ENCODE peak calls at places on chromosomes 5 and 9, in seven cellular contexts. F, A, O, K, B, I and G are unnamed samples.

GRCh38 chr5:148421661-148422060 is 37.9 kb downstream of the FBXO38 start:
- DNase-seq in I (no peak), O (no peak), F (no peak), A (no peak), K (no peak), B (no peak), G (no peak)

GRCh38 chr5:107257885-107258520 is 412.7 kb downstream of the EFNA5 start:
- DNase-seq in F (no peak), A (no peak), O (no peak), I (no peak), K (no peak), B (no peak), G (no peak)

GRCh38 chr5:132445930-132446329 is 44.6 kb downstream of the IRF1 start:
- DNase-seq in O (no peak), B (no peak), I (no peak), K (no peak), F (no peak), A (no peak), G (no peak)

GRCh38 chr5:149596712-149597111 is 15.4 kb downstream of the ARHGEF37 start:
- DNase-seq in I (no peak), F (no peak), B (no peak), K (no peak), A (no peak), O (no peak), G (no peak)

GRCh38 chr5:1733369-1733768 is 66.3 kb downstream of the MRPL36 start:
- DNase-seq in A (no peak), B (no peak), K (no peak), I (no peak), O (no peak), F (no peak), G (no peak)

GRCh38 chr9:132597073-132597775 is 14.8 kb downstream of the BARHL1 start:
- DNase-seq in I (no peak), K (no peak), B (no peak), F (peak), O (no peak), A (no peak), G (no peak)

GRCh38 chr9:8534828-8535227 is 735.2 kb upstream of the DMAC1 start:
- DNase-seq in A (no peak), I (no peak), F (no peak), K (no peak), O (no peak), B (no peak), G (no peak)

GRCh38 chr5:32326216-32326772 is 13.6 kb upstream of the MTMR12 start:
- DNase-seq in I (peak), A (no peak), K (no peak), F (no peak), O (no peak), B (no peak), G (no peak)

GRCh38 chr5:66849803-66850202 is 253.6 kb downstream of the MAST4 start:
- DNase-seq in I (no peak), F (no peak), B (no peak), A (no peak), O (no peak), K (no peak), G (no peak)

GRCh38 chr5:131114754-131115153 is 50.3 kb downstream of the HINT1 start:
- DNase-seq in I (no peak), A (no peak), F (no peak), O (no peak), B (no peak), K (no peak), G (no peak)

GRCh38 chr5:88142801-88143692 is 125.6 kb downstream of the TMEM161B start:
- DNase-seq in A (peak), B (no peak), I (no peak), F (no peak), K (no peak), O (no peak), G (no peak)

GRCh38 chr5:109656829-109657228 is 32.9 kb upstream of the MAN2A1 start:
- DNase-seq in O (peak), A (no peak), K (peak), F (peak), I (peak), B (no peak), G (peak)

GRCh38 chr9:80842383-80842782 is 847.0 kb downstream of the TLE1 start:
- DNase-seq in F (no peak), A (no peak), K (no peak), O (no peak), B (no peak), I (no peak), G (no peak)

GRCh38 chr5:65329266-65329665 is 152.5 kb downstream of the ADAMTS6 start:
- DNase-seq in K (no peak), B (no peak), F (no peak), I (no peak), A (no peak), O (no peak), G (peak)

GRCh38 chr5:120788481-120788880 is 324.4 kb downstream of the PRR16 start:
- DNase-seq in B (no peak), O (no peak), A (no peak), K (no peak), F (no peak), I (no peak), G (no peak)

GRCh38 chr5:126460977-126461376 is 37.8 kb downstream of the GRAMD2B start:
- DNase-seq in K (no peak), B (no peak), I (no peak), A (no peak), F (no peak), O (no peak), G (no peak)

GRCh38 chr9:121369595-121370265 is at the start of gene STOM:
- DNase-seq in O (peak), A (peak), K (no peak), B (no peak), I (peak), F (peak), G (peak)

GRCh38 chr5:16841416-16841815 is 94.7 kb downstream of the MYO10 start:
- DNase-seq in B (no peak), K (no peak), A (no peak), F (no peak), O (no peak), I (no peak), G (no peak)

GRCh38 chr5:163766936-163767670 is 261.7 kb downstream of the MAT2B start:
- DNase-seq in K (no peak), B (no peak), I (no peak), F (no peak), O (no peak), A (no peak), G (no peak)

GRCh38 chr9:122463828-122464632 is 13.7 kb downstream of the OR1J1 start:
- DNase-seq in F (no peak), K (no peak), I (no peak), B (peak), A (no peak), O (no peak), G (no peak)

GRCh38 chr5:113202904-113203716 is 226.5 kb downstream of the DCP2 start:
- DNase-seq in F (peak), A (peak), O (no peak), I (no peak), K (no peak), B (peak), G (no peak)

GRCh38 chr5:153237671-153238332 is 252.7 kb upstream of the GRIA1 start:
- DNase-seq in I (no peak), B (no peak), O (no peak), K (no peak), A (no peak), F (no peak), G (no peak)

GRCh38 chr9:18678846-18679245 is 204.9 kb downstream of the ADAMTSL1 start:
- DNase-seq in O (no peak), K (no peak), B (no peak), I (no peak), F (peak), A (no peak), G (no peak)

GRCh38 chr9:128912270-128912853 is 8.4 kb upstream of the PHYHD1 start:
- DNase-seq in I (peak), O (no peak), F (no peak), B (no peak), K (no peak), A (no peak), G (peak)

GRCh38 chr9:26331223-26331622 is 561.4 kb downstream of the CAAP1 start:
- DNase-seq in F (no peak), K (no peak), A (no peak), B (no peak), O (no peak), I (no peak), G (no peak)

GRCh38 chr5:123125172-123125508 is 36.1 kb downstream of the PRDM6 start:
- DNase-seq in B (no peak), A (no peak), K (no peak), O (no peak), F (no peak), I (no peak), G (no peak)

GRCh38 chr5:83162598-83162997 is 85.3 kb downstream of the XRCC4 start:
- DNase-seq in B (no peak), K (no peak), F (no peak), O (no peak), A (no peak), I (no peak), G (no peak)

GRCh38 chr5:179827684-179828083 is 7.0 kb downstream of the SQSTM1 start:
- DNase-seq in I (peak), O (no peak), B (no peak), K (peak), A (peak), F (no peak), G (no peak)

GRCh38 chr5:82777106-82777505 is 300.1 kb downstream of the TMEM167A start:
- DNase-seq in B (no peak), A (no peak), F (no peak), I (no peak), K (no peak), O (no peak), G (no peak)

GRCh38 chr9:114406441-114406840 is 18.7 kb upstream of the AKNA start:
- DNase-seq in O (no peak), A (no peak), B (no peak), F (no peak), K (peak), I (no peak), G (no peak)

GRCh38 chr9:77864096-77864889 is 167.3 kb downstream of the GNAQ start:
- DNase-seq in A (no peak), K (no peak), I (peak), O (no peak), B (no peak), F (no peak), G (no peak)
- TF ChIP-seq CTCF in A (no peak), K (no peak), I (peak), O (no peak), B (no peak), F (no peak), G (no peak)

DNA sequence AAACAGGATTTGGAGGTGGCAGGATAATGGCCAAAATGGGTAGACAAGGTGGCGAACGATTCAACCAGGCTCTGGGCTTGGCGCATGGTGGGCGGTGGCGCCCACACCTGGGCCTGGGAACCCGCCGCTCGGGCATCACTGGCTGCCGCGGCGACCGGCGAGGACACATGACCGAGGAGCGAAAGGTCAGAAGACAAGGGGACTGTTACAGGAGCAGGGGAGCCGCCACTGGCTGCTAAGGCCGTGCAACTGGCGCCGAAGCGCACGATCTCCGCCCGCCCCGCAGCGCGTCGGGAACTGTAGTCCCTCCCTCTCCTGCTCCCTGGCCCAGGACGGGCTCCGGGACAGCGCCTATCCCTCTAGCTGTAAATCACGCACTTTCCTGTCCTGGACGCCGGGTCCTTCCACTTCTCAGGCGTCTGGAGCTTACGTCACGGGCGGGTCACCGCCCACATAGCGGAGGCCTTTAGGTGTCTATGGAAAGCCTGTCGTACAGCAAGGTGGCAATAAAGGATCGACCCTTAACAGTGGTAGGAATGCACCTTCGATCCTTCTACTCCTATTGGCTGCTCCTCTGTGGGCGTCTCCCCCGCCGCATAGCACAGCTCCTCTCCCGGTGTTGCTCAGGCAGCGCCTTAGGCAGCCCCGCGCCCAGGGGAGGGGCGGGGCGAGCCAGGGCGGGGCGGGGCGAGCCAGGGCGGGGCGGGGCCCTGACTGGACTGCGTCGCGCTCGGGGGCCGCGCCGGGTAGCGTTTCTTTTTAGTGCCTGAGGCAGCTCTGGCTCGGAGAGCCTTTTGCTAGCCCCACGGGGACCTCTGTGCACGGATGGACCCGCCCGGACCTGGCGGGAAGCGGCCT is at the start of gene ICE1:
- DNase-seq in B (peak), O (peak), I (peak), K (peak), A (peak), F (peak), G (peak)
- TF ChIP-seq CTCF in B (no peak), O (no peak), I (no peak), K (no peak), A (no peak), F (no peak), G (no peak)

GRCh38 chr9:137293482-137294090 is 8.5 kb downstream of the NRARP start:
- DNase-seq in A (no peak), F (no peak), B (no peak), K (no peak), I (no peak), O (no peak), G (no peak)

GRCh38 chr9:137294091-137294683 is 7.9 kb downstream of the NRARP start:
- DNase-seq in A (no peak), F (peak), I (peak), K (no peak), O (no peak), B (no peak), G (no peak)

GRCh38 chr9:137295313-137296213 is 6.5 kb downstream of the NRARP start:
- DNase-seq in A (no peak), B (peak), F (peak), O (peak), I (no peak), K (peak), G (no peak)

GRCh38 chr9:137296214-137297059 is 5.6 kb downstream of the NRARP start:
- DNase-seq in I (no peak), F (peak), B (peak), A (no peak), O (no peak), K (no peak), G (no peak)

DNA sequence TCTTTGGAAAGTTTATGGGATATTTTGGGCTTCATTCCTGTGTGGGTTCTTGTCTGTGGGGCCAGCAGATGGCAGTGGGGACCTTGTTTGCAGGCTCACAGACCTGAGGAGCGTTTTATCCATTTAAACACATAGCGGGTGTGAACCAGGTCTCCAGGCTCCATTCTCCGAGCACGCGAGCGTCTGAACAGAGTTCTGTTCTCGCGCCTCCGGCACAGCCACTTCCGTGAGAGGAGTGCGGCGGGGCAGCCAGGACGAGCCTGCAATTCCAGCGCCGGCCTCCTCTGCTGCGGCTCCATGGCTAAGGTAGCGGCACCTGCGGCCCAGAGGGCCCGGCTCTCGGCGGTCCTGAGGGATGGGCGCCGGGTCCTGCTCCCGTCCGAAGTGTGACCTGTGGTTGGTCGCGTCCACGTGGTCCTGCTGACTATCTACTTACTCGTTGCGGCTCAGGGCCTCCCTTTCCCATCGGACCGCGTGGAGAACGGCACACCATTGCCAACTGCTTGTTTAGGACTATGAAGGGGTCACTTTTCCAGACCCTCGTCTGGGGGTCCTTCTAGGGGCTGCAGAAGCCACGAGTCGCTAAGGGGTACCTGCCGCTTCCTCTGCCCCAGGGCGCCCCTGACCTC is 7.3 kb downstream of the NRARP start:
- DNase-seq in I (peak), B (peak), K (no peak), A (no peak), O (no peak), F (no peak), G (no peak)
- TF ChIP-seq CTCF in I (no peak), B (no peak), K (no peak), A (peak), O (no peak), F (no peak), G (peak)

DNA sequence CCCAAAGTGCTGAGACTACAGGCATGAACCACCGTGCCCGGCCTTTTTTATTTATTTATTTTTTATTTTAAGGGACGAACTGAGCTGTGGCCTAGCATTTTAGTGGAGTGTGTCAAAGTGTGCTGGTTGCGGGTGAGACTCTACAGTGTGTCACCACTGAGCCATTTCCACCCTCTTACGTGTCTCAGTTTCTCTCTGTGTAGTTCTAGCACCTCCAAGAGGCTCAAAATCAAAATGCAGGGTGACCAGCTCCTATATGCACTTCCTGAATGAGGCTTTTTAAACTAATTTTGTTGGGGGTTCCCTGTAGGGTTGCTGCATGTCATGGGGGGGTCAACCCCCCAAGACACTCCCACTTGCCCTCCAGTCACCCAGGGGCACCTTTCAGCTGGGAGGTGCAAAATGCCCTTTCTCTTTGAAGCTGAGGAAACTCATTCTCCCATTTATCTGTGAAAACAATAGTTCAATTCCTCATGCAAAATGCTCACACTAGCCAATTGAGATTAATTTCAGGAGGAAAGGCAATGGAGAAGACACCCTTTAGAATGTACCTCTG is 69.3 kb downstream of the COL15A1 start:
- DNase-seq in F (no peak), I (peak), O (no peak), B (no peak), K (no peak), A (no peak), G (no peak)
- TF ChIP-seq CTCF in F (peak), I (peak), O (peak), B (no peak), K (no peak), A (peak), G (peak)

GRCh38 chr9:117757566-117757965 is 53.4 kb downstream of the TLR4 start:
- DNase-seq in I (no peak), K (no peak), A (no peak), F (no peak), O (no peak), B (no peak), G (no peak)

GRCh38 chr9:117768740-117769400 is 64.7 kb downstream of the TLR4 start:
- DNase-seq in F (no peak), K (no peak), B (no peak), A (no peak), I (no peak), O (no peak), G (no peak)

DNA sequence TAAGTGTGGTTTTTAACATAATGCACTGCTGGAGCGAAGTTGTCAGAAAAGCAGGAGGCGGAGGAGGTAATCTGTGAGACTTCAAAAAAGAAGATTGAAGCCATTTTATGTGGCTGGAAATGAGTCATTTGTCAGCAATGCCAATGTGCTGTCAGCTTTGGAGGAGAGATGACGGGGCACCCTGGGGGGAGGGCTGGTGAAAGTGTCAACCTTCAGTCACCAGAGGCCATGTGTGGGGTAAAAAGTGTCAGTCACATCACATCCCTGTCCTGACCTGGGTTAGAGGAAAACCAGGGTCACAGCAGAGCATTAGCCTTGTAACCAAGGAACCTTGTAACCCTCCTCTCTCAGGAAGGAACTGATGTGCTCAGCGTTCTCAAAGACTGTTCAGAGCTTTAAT is 59.1 kb downstream of the TLR4 start:
- DNase-seq in O (no peak), I (peak), B (no peak), A (no peak), F (no peak), K (no peak), G (no peak)
- TF ChIP-seq CTCF in O (no peak), I (no peak), B (no peak), A (no peak), F (no peak), K (no peak), G (no peak)

GRCh38 chr9:119501374-119501773 is 132.1 kb upstream of the BRINP1 start:
- DNase-seq in K (no peak), F (no peak), A (no peak), O (no peak), B (no peak), I (no peak), G (no peak)
- TF ChIP-seq CTCF in K (no peak), F (no peak), A (no peak), O (no peak), B (no peak), I (no peak), G (no peak)

DNA sequence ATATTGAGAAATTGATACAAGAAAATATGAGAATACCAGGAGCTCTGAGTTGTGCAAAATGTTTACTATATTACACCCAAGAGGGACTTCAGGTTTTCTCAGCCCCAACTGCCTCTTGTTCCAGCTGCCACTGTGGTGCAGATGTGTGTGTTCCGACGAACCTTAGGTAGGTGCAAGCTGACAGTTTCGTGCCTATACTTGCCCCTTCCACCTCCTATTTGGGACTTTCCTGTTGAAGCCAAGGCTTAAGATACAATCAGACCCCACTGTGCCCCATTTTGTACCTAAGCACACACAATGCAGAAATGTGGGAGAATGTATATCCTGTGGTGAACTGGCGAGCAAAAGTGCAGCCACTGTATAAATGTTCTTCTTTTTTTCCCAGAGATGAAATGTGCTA is 80.2 kb downstream of the LURAP1L start:
- DNase-seq in I (no peak), O (no peak), B (no peak), F (no peak), K (no peak), A (no peak), G (no peak)
- TF ChIP-seq CTCF in I (no peak), O (no peak), B (no peak), F (no peak), K (no peak), A (no peak), G (no peak)